ENCODE peak calls at places on chromosome 15, in nine cellular contexts. S, E, K, F, D, Q, B, X and R are unnamed samples.

GRCh38 chr15:69424001-69424400 is 9.9 kb downstream of the KIF23 start:
- DNase-seq in S (no peak), E (no peak), K (no peak), F (no peak), D (no peak), Q (no peak), B (no peak), X (no peak), R (no peak)

GRCh38 chr15:52800852-52801747 is 11.0 kb upstream of the ONECUT1 start:
- DNase-seq in S (peak; percentile 65), E (no peak), K (no peak), F (peak; percentile 34), D (no peak), Q (no peak), B (no peak), X (no peak), R (no peak)

GRCh38 chr15:94119923-94120775 is 111.2 kb upstream of the MCTP2 start:
- DNase-seq in S (peak; percentile 35), E (peak; percentile 17), K (peak; percentile 91), F (peak; percentile 91), D (peak; percentile 73), Q (peak; percentile 89), B (peak; percentile 30), X (peak; percentile 92), R (peak; percentile 73)

GRCh38 chr15:87033056-87033455 is 953.4 kb downstream of the AGBL1 start:
- DNase-seq in S (no peak), E (no peak), K (peak; percentile 72), F (no peak), D (no peak), Q (peak; percentile 15), B (no peak), X (peak; percentile 30), R (no peak)

GRCh38 chr15:33934896-33935295 is 33.4 kb upstream of the CHRM5 start:
- DNase-seq in S (no peak), E (no peak), K (no peak), F (no peak), D (no peak), Q (no peak), B (no peak), X (no peak), R (no peak)

GRCh38 chr15:48472756-48473155 is 141.5 kb downstream of the DUT start:
- DNase-seq in S (no peak), E (no peak), K (no peak), F (no peak), D (no peak), Q (no peak), B (no peak), X (no peak), R (no peak)

GRCh38 chr15:95025924-95026728 is 794.8 kb downstream of the MCTP2 start:
- DNase-seq in S (peak; percentile 23), E (no peak), K (peak; percentile 19), F (peak; percentile 72), D (peak; percentile 45), Q (peak; percentile 64), B (no peak), X (peak; percentile 84), R (peak; percentile 40)

GRCh38 chr15:40441012-40441735 is 421 bp downstream of the BAHD1 start:
- DNase-seq in S (peak; percentile 77), E (no peak), K (no peak), F (peak; percentile 74), D (peak; percentile 23), Q (peak; percentile 53), B (no peak), X (no peak), R (no peak)

GRCh38 chr15:82995076-82995475 is 9.1 kb downstream of the RAMAC start:
- DNase-seq in S (no peak), E (no peak), K (no peak), F (no peak), D (no peak), Q (no peak), B (no peak), X (no peak), R (no peak)

GRCh38 chr15:94395626-94396025 is 164.3 kb downstream of the MCTP2 start:
- DNase-seq in S (no peak), E (no peak), K (no peak), F (no peak), D (no peak), Q (no peak), B (no peak), X (no peak), R (no peak)

GRCh38 chr15:74982183-74982582 is 13.2 kb upstream of the SCAMP5 start:
- DNase-seq in S (no peak), E (no peak), K (no peak), F (no peak), D (no peak), Q (no peak), B (no peak), X (no peak), R (no peak)

GRCh38 chr15:63348392-63348791 is 33.3 kb downstream of the CA12 start:
- DNase-seq in S (no peak), E (peak; percentile 37), K (peak; percentile 85), F (no peak), D (no peak), Q (no peak), B (peak; percentile 69), X (peak; percentile 56), R (peak; percentile 50)

GRCh38 chr15:69604050-69604378 is 151.4 kb downstream of the RPLP1 start:
- DNase-seq in S (peak; percentile 55), E (no peak), K (peak; percentile 4), F (peak; percentile 84), D (no peak), Q (no peak), B (peak; percentile 17), X (peak; percentile 98), R (no peak)

GRCh38 chr15:40420793-40421192 is 15.2 kb downstream of the IVD start:
- DNase-seq in S (peak; percentile 66), E (peak; percentile 24), K (no peak), F (no peak), D (no peak), Q (no peak), B (peak; percentile 54), X (peak; percentile 96), R (no peak)

GRCh38 chr15:89106200-89106599 is 17.9 kb downstream of the ABHD2 start:
- DNase-seq in S (no peak), E (no peak), K (no peak), F (no peak), D (no peak), Q (no peak), B (no peak), X (no peak), R (no peak)

GRCh38 chr15:34039506-34040123 is 611 bp upstream of the AVEN start:
- DNase-seq in S (no peak), E (no peak), K (no peak), F (peak; percentile 9), D (no peak), Q (peak; percentile 16), B (no peak), X (no peak), R (no peak)

GRCh38 chr15:68312701-68313204 is 35.2 kb downstream of the FEM1B start:
- DNase-seq in S (peak; percentile 43), E (no peak), K (no peak), F (no peak), D (no peak), Q (no peak), B (no peak), X (no peak), R (peak; percentile 46)

GRCh38 chr15:36544518-36545383 is 34.7 kb upstream of the CDIN1 start:
- DNase-seq in S (peak; percentile 35), E (no peak), K (no peak), F (peak; percentile 31), D (no peak), Q (peak; percentile 19), B (no peak), X (no peak), R (no peak)

GRCh38 chr15:82093774-82094211 is 48.0 kb upstream of the MEX3B start:
- DNase-seq in S (no peak), E (no peak), K (peak; percentile 44), F (no peak), D (no peak), Q (no peak), B (no peak), X (no peak), R (no peak)

GRCh38 chr15:41950127-41950483 is 22.3 kb downstream of the EHD4 start:
- DNase-seq in S (no peak), E (no peak), K (no peak), F (peak; percentile 72), D (no peak), Q (no peak), B (no peak), X (no peak), R (no peak)

GRCh38 chr15:38069001-38069400 is 134.6 kb downstream of the TMCO5A start:
- DNase-seq in S (no peak), E (peak; percentile 73), K (peak; percentile 62), F (no peak), D (no peak), Q (no peak), B (no peak), X (no peak), R (no peak)

GRCh38 chr15:70027518-70027917 is 70.2 kb downstream of the TLE3 start:
- DNase-seq in S (no peak), E (no peak), K (no peak), F (no peak), D (no peak), Q (no peak), B (no peak), X (no peak), R (no peak)

GRCh38 chr15:74036271-74037170 is 42.0 kb downstream of the PML start:
- DNase-seq in S (peak; percentile 93), E (no peak), K (peak; percentile 78), F (peak; percentile 89), D (peak; percentile 70), Q (peak; percentile 84), B (no peak), X (peak; percentile 80), R (peak; percentile 78)

GRCh38 chr15:94478763-94479162 is 247.4 kb downstream of the MCTP2 start:
- DNase-seq in S (no peak), E (no peak), K (no peak), F (no peak), D (no peak), Q (no peak), B (no peak), X (no peak), R (no peak)

GRCh38 chr15:41780266-41780665 is 6.0 kb downstream of the MAPKBP1 start:
- DNase-seq in S (no peak), E (no peak), K (peak; percentile 87), F (no peak), D (no peak), Q (no peak), B (no peak), X (no peak), R (no peak)

GRCh38 chr15:28147827-28148226 is 48.7 kb upstream of the OCA2 start:
- DNase-seq in S (no peak), E (no peak), K (no peak), F (no peak), D (no peak), Q (no peak), B (no peak), X (no peak), R (no peak)

GRCh38 chr15:40471105-40471777 is 457 bp downstream of the CHST14 start:
- DNase-seq in S (no peak), E (no peak), K (no peak), F (peak; percentile 46), D (no peak), Q (peak; percentile 62), B (no peak), X (no peak), R (peak; percentile 39)

GRCh38 chr15:79896131-79896633 is 632 bp downstream of the MTHFS start:
- DNase-seq in S (no peak), E (no peak), K (no peak), F (no peak), D (peak; percentile 12), Q (no peak), B (no peak), X (no peak), R (no peak)